ENCODE peak calls at places on chromosomes 5 and 9, in ten cellular contexts. F, H, C, K, Q, X, O, R, I and B are unnamed samples.

GRCh38 chr5:66891184-66891925 is 295.2 kb downstream of the MAST4 start:
- DNase-seq in F (no peak), H (no peak), C (no peak), K (no peak), Q (no peak), X (no peak), O (no peak), R (no peak), I (no peak), B (no peak)

GRCh38 chr5:53262348-53262970 is 152.9 kb upstream of the MOCS2 start:
- DNase-seq in F (no peak), H (no peak), C (no peak), K (no peak), Q (peak), X (no peak), O (peak), R (peak), I (no peak), B (no peak)

GRCh38 chr5:124461857-124462423 is 284.5 kb downstream of the ZNF608 start:
- DNase-seq in F (no peak), H (no peak), C (no peak), K (no peak), Q (no peak), X (peak), O (peak), R (no peak), I (no peak), B (no peak)

GRCh38 chr9:116899337-116900006 is 212.4 kb downstream of the TRIM32 start:
- DNase-seq in F (no peak), H (no peak), C (no peak), K (no peak), Q (no peak), X (no peak), O (no peak), R (peak), I (no peak), B (no peak)

GRCh38 chr5:176436641-176437040 is 11.5 kb upstream of the FAF2 start:
- DNase-seq in F (no peak), H (no peak), C (no peak), K (no peak), Q (no peak), X (no peak), O (no peak), R (peak), I (no peak), B (no peak)

GRCh38 chr5:11010811-11011210 is 249.8 kb upstream of the DAP start:
- DNase-seq in F (no peak), H (no peak), C (no peak), K (no peak), Q (no peak), X (no peak), O (no peak), R (no peak), I (no peak), B (no peak)

GRCh38 chr5:180328296-180329137 is 24.6 kb downstream of the GFPT2 start:
- DNase-seq in F (peak), H (peak), C (peak), K (peak), Q (peak), X (peak), O (peak), R (no peak), I (peak), B (peak)

GRCh38 chr9:70263421-70263820 is 4.6 kb downstream of the SMC5 start:
- DNase-seq in F (no peak), H (no peak), C (no peak), K (no peak), Q (no peak), X (no peak), O (no peak), R (no peak), I (no peak), B (no peak)

GRCh38 chr5:93995126-93995621 is 253.8 kb upstream of the POU5F2 start:
- DNase-seq in F (no peak), H (no peak), C (no peak), K (no peak), Q (no peak), X (no peak), O (no peak), R (peak), I (no peak), B (no peak)

GRCh38 chr5:32664523-32664922 is 46.6 kb upstream of the NPR3 start:
- DNase-seq in F (no peak), H (no peak), C (no peak), K (no peak), Q (no peak), X (no peak), O (no peak), R (no peak), I (no peak), B (no peak)